ENCODE peak calls at places on chromosomes 13 and 19, in nine cellular contexts. One of them, this sample, is unnamed.
A peak's percentile ranks its signal among the peaks of the same experiment; 100 is the strongest.

GRCh38 chr13:38872693-38873092 is 117.9 kb downstream of the STOML3 start:
- DNase-seq in astrocyte: peak; percentile 25
- DNase-seq in esophagus muscularis mucosa: no peak
- DNase-seq in ovary: peak; percentile 19
- DNase-seq in HL-60: no peak
- DNase-seq in psoas muscle: peak; percentile 25
- DNase-seq in fibroblast of villous mesenchyme: peak; percentile 23
- DNase-seq in cardiac muscle cell: peak; percentile 74
- DNase-seq in CD8-positive, alpha-beta T cell: no peak
- DNase-seq in this sample: no peak

GRCh38 chr19:55284405-55285058 is 735 bp downstream of the BRSK1 start:
- DNase-seq in astrocyte: no peak
- DNase-seq in esophagus muscularis mucosa: no peak
- DNase-seq in ovary: no peak
- DNase-seq in HL-60: no peak
- DNase-seq in psoas muscle: no peak
- DNase-seq in fibroblast of villous mesenchyme: no peak
- DNase-seq in cardiac muscle cell: no peak
- DNase-seq in CD8-positive, alpha-beta T cell: no peak
- DNase-seq in this sample: no peak

GRCh38 chr13:88063741-88064140 is 392.6 kb downstream of the SLITRK5 start:
- DNase-seq in astrocyte: no peak
- DNase-seq in esophagus muscularis mucosa: no peak
- DNase-seq in ovary: no peak
- DNase-seq in HL-60: no peak
- DNase-seq in psoas muscle: no peak
- DNase-seq in fibroblast of villous mesenchyme: no peak
- DNase-seq in cardiac muscle cell: no peak
- DNase-seq in CD8-positive, alpha-beta T cell: no peak
- DNase-seq in this sample: no peak

GRCh38 chr19:19464339-19465098 is 50.8 kb downstream of the TSSK6 start:
- DNase-seq in astrocyte: peak; percentile 62
- DNase-seq in esophagus muscularis mucosa: no peak
- DNase-seq in ovary: no peak
- DNase-seq in HL-60: no peak
- DNase-seq in psoas muscle: no peak
- DNase-seq in fibroblast of villous mesenchyme: peak; percentile 65
- DNase-seq in cardiac muscle cell: peak; percentile 76
- DNase-seq in CD8-positive, alpha-beta T cell: no peak
- DNase-seq in this sample: no peak

GRCh38 chr19:55526216-55527196 is 10.4 kb downstream of the SBK2 start:
- DNase-seq in astrocyte: peak; percentile 46
- DNase-seq in esophagus muscularis mucosa: no peak
- DNase-seq in ovary: peak; percentile 63
- DNase-seq in HL-60: peak; percentile 25
- DNase-seq in psoas muscle: peak; percentile 78
- DNase-seq in fibroblast of villous mesenchyme: peak; percentile 64
- DNase-seq in cardiac muscle cell: peak; percentile 56
- DNase-seq in CD8-positive, alpha-beta T cell: no peak
- DNase-seq in this sample: no peak

GRCh38 chr19:39001016-39001415 is 25.5 kb upstream of the FBXO17 start:
- DNase-seq in astrocyte: no peak
- DNase-seq in esophagus muscularis mucosa: no peak
- DNase-seq in ovary: no peak
- DNase-seq in HL-60: no peak
- DNase-seq in psoas muscle: no peak
- DNase-seq in fibroblast of villous mesenchyme: no peak
- DNase-seq in cardiac muscle cell: no peak
- DNase-seq in CD8-positive, alpha-beta T cell: no peak
- DNase-seq in this sample: no peak

GRCh38 chr19:24074720-24075119 is 12.3 kb upstream of the ZNF254 start:
- DNase-seq in astrocyte: peak; percentile 31
- DNase-seq in esophagus muscularis mucosa: no peak
- DNase-seq in ovary: no peak
- DNase-seq in HL-60: peak; percentile 64
- DNase-seq in psoas muscle: no peak
- DNase-seq in fibroblast of villous mesenchyme: peak; percentile 20
- DNase-seq in cardiac muscle cell: no peak
- DNase-seq in CD8-positive, alpha-beta T cell: no peak
- DNase-seq in this sample: no peak

GRCh38 chr19:55576746-55577145 is 3.9 kb downstream of the ZNF579 start:
- DNase-seq in astrocyte: no peak
- DNase-seq in esophagus muscularis mucosa: no peak
- DNase-seq in ovary: no peak
- DNase-seq in HL-60: no peak
- DNase-seq in psoas muscle: no peak
- DNase-seq in fibroblast of villous mesenchyme: no peak
- DNase-seq in cardiac muscle cell: no peak
- DNase-seq in CD8-positive, alpha-beta T cell: no peak
- DNase-seq in this sample: no peak

GRCh38 chr19:43636121-43636683 is 3.4 kb downstream of the CADM4 start:
- DNase-seq in astrocyte: peak; percentile 27
- DNase-seq in esophagus muscularis mucosa: no peak
- DNase-seq in ovary: no peak
- DNase-seq in HL-60: no peak
- DNase-seq in psoas muscle: no peak
- DNase-seq in fibroblast of villous mesenchyme: no peak
- DNase-seq in cardiac muscle cell: no peak
- DNase-seq in CD8-positive, alpha-beta T cell: no peak
- DNase-seq in this sample: no peak

GRCh38 chr19:30784850-30785459 is 412.8 kb downstream of the ZNF536 start:
- DNase-seq in astrocyte: no peak
- DNase-seq in esophagus muscularis mucosa: peak; percentile 89
- DNase-seq in ovary: peak; percentile 63
- DNase-seq in HL-60: peak; percentile 27
- DNase-seq in psoas muscle: peak; percentile 48
- DNase-seq in fibroblast of villous mesenchyme: peak; percentile 19
- DNase-seq in cardiac muscle cell: peak; percentile 58
- DNase-seq in CD8-positive, alpha-beta T cell: peak; percentile 31
- DNase-seq in this sample: no peak

GRCh38 chr13:105804561-105805190 is 730.8 kb downstream of the EFNB2 start:
- DNase-seq in astrocyte: peak; percentile 76
- DNase-seq in esophagus muscularis mucosa: no peak
- DNase-seq in ovary: no peak
- DNase-seq in HL-60: no peak
- DNase-seq in psoas muscle: no peak
- DNase-seq in fibroblast of villous mesenchyme: peak; percentile 13
- DNase-seq in cardiac muscle cell: no peak
- DNase-seq in CD8-positive, alpha-beta T cell: no peak
- DNase-seq in this sample: peak; percentile 12

GRCh38 chr19:42281175-42282035 is 12.4 kb downstream of the CIC start:
- DNase-seq in astrocyte: peak; percentile 59
- DNase-seq in esophagus muscularis mucosa: no peak
- DNase-seq in ovary: peak; percentile 76
- DNase-seq in HL-60: no peak
- DNase-seq in psoas muscle: peak; percentile 64
- DNase-seq in fibroblast of villous mesenchyme: peak; percentile 41
- DNase-seq in cardiac muscle cell: peak; percentile 30
- DNase-seq in CD8-positive, alpha-beta T cell: no peak
- DNase-seq in this sample: no peak

GRCh38 chr13:113001251-113002140 is 32.5 kb downstream of the MCF2L start:
- DNase-seq in astrocyte: peak; percentile 4
- DNase-seq in esophagus muscularis mucosa: no peak
- DNase-seq in ovary: no peak
- DNase-seq in HL-60: no peak
- DNase-seq in psoas muscle: no peak
- DNase-seq in fibroblast of villous mesenchyme: peak; percentile 3
- DNase-seq in cardiac muscle cell: peak; percentile 91
- DNase-seq in CD8-positive, alpha-beta T cell: no peak
- DNase-seq in this sample: no peak

GRCh38 chr19:41808663-41809566 is 12.5 kb downstream of the CEACAM3 start:
- DNase-seq in astrocyte: no peak
- DNase-seq in esophagus muscularis mucosa: no peak
- DNase-seq in ovary: no peak
- DNase-seq in HL-60: peak; percentile 87
- DNase-seq in psoas muscle: peak; percentile 27
- DNase-seq in fibroblast of villous mesenchyme: no peak
- DNase-seq in cardiac muscle cell: no peak
- DNase-seq in CD8-positive, alpha-beta T cell: no peak
- DNase-seq in this sample: no peak

GRCh38 chr13:65342938-65343337 is 1887.2 kb downstream of the PCDH9 start:
- DNase-seq in astrocyte: peak; percentile 6
- DNase-seq in esophagus muscularis mucosa: no peak
- DNase-seq in ovary: no peak
- DNase-seq in HL-60: no peak
- DNase-seq in psoas muscle: no peak
- DNase-seq in fibroblast of villous mesenchyme: no peak
- DNase-seq in cardiac muscle cell: no peak
- DNase-seq in CD8-positive, alpha-beta T cell: no peak
- DNase-seq in this sample: no peak

GRCh38 chr13:65336916-65337315 is 1893.2 kb downstream of the PCDH9 start:
- DNase-seq in astrocyte: peak; percentile 70
- DNase-seq in esophagus muscularis mucosa: no peak
- DNase-seq in ovary: no peak
- DNase-seq in HL-60: no peak
- DNase-seq in psoas muscle: no peak
- DNase-seq in fibroblast of villous mesenchyme: peak; percentile 0
- DNase-seq in cardiac muscle cell: no peak
- DNase-seq in CD8-positive, alpha-beta T cell: no peak
- DNase-seq in this sample: no peak

GRCh38 chr13:65336106-65336603 is 1894.0 kb downstream of the PCDH9 start:
- DNase-seq in astrocyte: no peak
- DNase-seq in esophagus muscularis mucosa: no peak
- DNase-seq in ovary: no peak
- DNase-seq in HL-60: no peak
- DNase-seq in psoas muscle: no peak
- DNase-seq in fibroblast of villous mesenchyme: no peak
- DNase-seq in cardiac muscle cell: no peak
- DNase-seq in CD8-positive, alpha-beta T cell: no peak
- DNase-seq in this sample: no peak

GRCh38 chr13:65339236-65339635 is 1890.9 kb downstream of the PCDH9 start:
- DNase-seq in astrocyte: peak; percentile 33
- DNase-seq in esophagus muscularis mucosa: no peak
- DNase-seq in ovary: no peak
- DNase-seq in HL-60: no peak
- DNase-seq in psoas muscle: no peak
- DNase-seq in fibroblast of villous mesenchyme: no peak
- DNase-seq in cardiac muscle cell: no peak
- DNase-seq in CD8-positive, alpha-beta T cell: no peak
- DNase-seq in this sample: no peak
- TF ChIP-seq CTCF in astrocyte: no peak
- TF ChIP-seq CTCF in esophagus muscularis mucosa: no peak
- TF ChIP-seq CTCF in ovary: no peak
- TF ChIP-seq CTCF in HL-60: no peak
- TF ChIP-seq CTCF in psoas muscle: no peak
- TF ChIP-seq CTCF in fibroblast of villous mesenchyme: no peak
- TF ChIP-seq CTCF in cardiac muscle cell: no peak
- TF ChIP-seq CTCF in CD8-positive, alpha-beta T cell: no peak
- TF ChIP-seq CTCF in this sample: no peak

DNA sequence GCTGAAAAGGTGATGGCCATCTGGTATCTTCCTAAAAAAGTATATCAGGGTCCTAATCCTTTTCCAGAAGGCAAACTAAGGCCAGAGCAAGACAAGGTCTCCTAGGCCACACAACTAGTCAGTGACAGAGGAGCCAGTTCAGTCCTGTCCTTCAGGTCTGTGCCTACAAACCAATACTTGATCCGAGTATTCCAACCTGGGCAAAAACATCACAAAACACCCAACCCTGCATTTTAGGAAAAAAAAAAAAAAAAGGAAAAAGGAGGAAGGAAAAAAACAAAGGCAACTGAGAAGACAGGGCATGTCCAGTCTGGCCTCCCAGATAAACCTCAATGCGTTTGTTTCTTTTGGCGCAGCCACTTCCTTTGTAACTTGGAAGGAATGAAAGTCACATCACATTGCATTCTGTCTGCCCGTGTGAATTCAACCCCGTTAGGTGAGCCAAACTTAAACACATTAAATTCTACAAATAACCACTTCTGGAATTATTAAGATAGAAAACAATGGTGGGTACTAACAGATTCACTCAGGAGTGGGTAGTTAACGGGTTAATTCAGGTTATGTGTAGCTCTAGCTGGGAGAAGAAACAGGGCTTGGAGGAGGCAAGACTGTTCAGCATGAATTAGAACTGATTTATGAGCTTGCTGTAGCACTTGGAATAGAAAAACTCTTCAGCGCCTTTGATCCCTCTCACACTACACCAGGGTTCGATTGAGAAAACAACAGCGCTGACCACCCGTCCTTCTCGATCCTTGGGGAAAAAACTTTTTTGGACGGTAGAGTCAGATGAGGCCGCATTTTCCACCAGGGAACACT is 43.0 kb upstream of the HNRNPA1L2 start:
- DNase-seq in astrocyte: peak; percentile 73
- DNase-seq in esophagus muscularis mucosa: no peak
- DNase-seq in ovary: no peak
- DNase-seq in HL-60: no peak
- DNase-seq in psoas muscle: no peak
- DNase-seq in fibroblast of villous mesenchyme: peak; percentile 18
- DNase-seq in cardiac muscle cell: no peak
- DNase-seq in CD8-positive, alpha-beta T cell: no peak
- DNase-seq in this sample: no peak
- H3K4me3 ChIP-seq in astrocyte: peak overlapping the region; percentile 57
- H3K4me3 ChIP-seq in esophagus muscularis mucosa: peak overlapping the region; percentile 71
- H3K4me3 ChIP-seq in ovary: peak overlapping the region; percentile 74
- H3K4me3 ChIP-seq in HL-60: peak overlapping the region; percentile 40
- H3K4me3 ChIP-seq in psoas muscle: peak overlapping the region; percentile 75
- H3K4me3 ChIP-seq in fibroblast of villous mesenchyme: peak overlapping the region; percentile 59
- H3K4me3 ChIP-seq in cardiac muscle cell: peak overlapping the region; percentile 18
- H3K4me3 ChIP-seq in CD8-positive, alpha-beta T cell: peak overlapping the region; percentile 43
- H3K4me3 ChIP-seq in this sample: peak overlapping the region; percentile 64

GRCh38 chr19:29260477-29261317 is 47.7 kb upstream of the UQCRFS1 start:
- DNase-seq in astrocyte: no peak
- DNase-seq in esophagus muscularis mucosa: peak; percentile 60
- DNase-seq in ovary: no peak
- DNase-seq in HL-60: peak; percentile 14
- DNase-seq in psoas muscle: peak; percentile 29
- DNase-seq in fibroblast of villous mesenchyme: no peak
- DNase-seq in cardiac muscle cell: peak; percentile 60
- DNase-seq in CD8-positive, alpha-beta T cell: no peak
- DNase-seq in this sample: no peak
- TF ChIP-seq CTCF in astrocyte: peak; percentile 21
- TF ChIP-seq CTCF in esophagus muscularis mucosa: peak; percentile 25
- TF ChIP-seq CTCF in ovary: no peak
- TF ChIP-seq CTCF in HL-60: peak; percentile 6
- TF ChIP-seq CTCF in psoas muscle: peak; percentile 51
- TF ChIP-seq CTCF in fibroblast of villous mesenchyme: peak; percentile 20
- TF ChIP-seq CTCF in cardiac muscle cell: peak; percentile 43
- TF ChIP-seq CTCF in CD8-positive, alpha-beta T cell: no peak
- TF ChIP-seq CTCF in this sample: peak; percentile 28

GRCh38 chr13:109355875-109356428 is 430.4 kb downstream of the IRS2 start:
- DNase-seq in astrocyte: no peak
- DNase-seq in esophagus muscularis mucosa: no peak
- DNase-seq in ovary: no peak
- DNase-seq in HL-60: no peak
- DNase-seq in psoas muscle: no peak
- DNase-seq in fibroblast of villous mesenchyme: no peak
- DNase-seq in cardiac muscle cell: no peak
- DNase-seq in CD8-positive, alpha-beta T cell: no peak
- DNase-seq in this sample: no peak

GRCh38 chr13:109351236-109351635 is 435.1 kb downstream of the IRS2 start:
- DNase-seq in astrocyte: no peak
- DNase-seq in esophagus muscularis mucosa: no peak
- DNase-seq in ovary: no peak
- DNase-seq in HL-60: no peak
- DNase-seq in psoas muscle: no peak
- DNase-seq in fibroblast of villous mesenchyme: no peak
- DNase-seq in cardiac muscle cell: no peak
- DNase-seq in CD8-positive, alpha-beta T cell: no peak
- DNase-seq in this sample: no peak

GRCh38 chr13:109357751-109358150 is 428.6 kb downstream of the IRS2 start:
- DNase-seq in astrocyte: peak; percentile 98
- DNase-seq in esophagus muscularis mucosa: no peak
- DNase-seq in ovary: no peak
- DNase-seq in HL-60: no peak
- DNase-seq in psoas muscle: no peak
- DNase-seq in fibroblast of villous mesenchyme: no peak
- DNase-seq in cardiac muscle cell: no peak
- DNase-seq in CD8-positive, alpha-beta T cell: no peak
- DNase-seq in this sample: no peak

GRCh38 chr13:109355129-109355528 is 431.3 kb downstream of the IRS2 start:
- DNase-seq in astrocyte: no peak
- DNase-seq in esophagus muscularis mucosa: no peak
- DNase-seq in ovary: no peak
- DNase-seq in HL-60: no peak
- DNase-seq in psoas muscle: no peak
- DNase-seq in fibroblast of villous mesenchyme: no peak
- DNase-seq in cardiac muscle cell: no peak
- DNase-seq in CD8-positive, alpha-beta T cell: no peak
- DNase-seq in this sample: no peak
- H3K4me3 ChIP-seq in astrocyte: no peak overlapping the region
- H3K4me3 ChIP-seq in esophagus muscularis mucosa: no peak overlapping the region
- H3K4me3 ChIP-seq in ovary: no peak overlapping the region
- H3K4me3 ChIP-seq in HL-60: no peak overlapping the region
- H3K4me3 ChIP-seq in psoas muscle: no peak overlapping the region
- H3K4me3 ChIP-seq in fibroblast of villous mesenchyme: no peak overlapping the region
- H3K4me3 ChIP-seq in cardiac muscle cell: no peak overlapping the region
- H3K4me3 ChIP-seq in CD8-positive, alpha-beta T cell: no peak overlapping the region
- H3K4me3 ChIP-seq in this sample: no peak overlapping the region

This sample was measured in AG04449.